ENCODE peak calls at places on chromosome 17, in seven cellular contexts. S, A, E, Q, D, F and P are unnamed samples.

GRCh38 chr17:45693792-45694191 is 90.3 kb upstream of the CRHR1 start:
- DNase-seq in F (no peak), E (no peak), S (no peak), A (no peak), D (no peak), Q (no peak), P (no peak)

GRCh38 chr17:5042152-5043022 is 7.2 kb upstream of the SLC52A1 start:
- DNase-seq in D (no peak), S (peak; percentile 59), E (no peak), F (no peak), A (no peak), Q (no peak), P (no peak)

GRCh38 chr17:49469831-49470568 is 25.1 kb upstream of the NGFR start:
- DNase-seq in F (no peak), D (peak; percentile 80), A (peak; percentile 13), Q (peak; percentile 85), E (no peak), S (peak; percentile 20), P (no peak)

GRCh38 chr17:19508327-19508867 is 25.3 kb upstream of the SLC47A1 start:
- DNase-seq in E (no peak), Q (peak; percentile 53), S (peak; percentile 42), D (peak; percentile 64), A (peak; percentile 48), F (no peak), P (peak; percentile 68)

GRCh38 chr17:7109461-7110322 is 4.9 kb downstream of the ASGR2 start:
- DNase-seq in S (no peak), D (no peak), A (no peak), Q (no peak), E (no peak), F (no peak), P (no peak)

GRCh38 chr17:6642592-6642991 is 1.7 kb downstream of the TXNDC17 start:
- DNase-seq in A (no peak), Q (no peak), D (no peak), S (no peak), E (no peak), F (no peak), P (no peak)

GRCh38 chr17:58338907-58339774 is 10.5 kb upstream of the TSPOAP1 start:
- DNase-seq in Q (peak; percentile 26), D (peak; percentile 73), S (peak; percentile 67), A (no peak), E (no peak), F (peak; percentile 75), P (peak; percentile 86)

GRCh38 chr17:5592382-5592781 is 8.1 kb upstream of the NLRP1 start:
- DNase-seq in A (no peak), F (no peak), S (no peak), E (no peak), D (no peak), Q (peak; percentile 69), P (peak; percentile 62)

GRCh38 chr17:12133183-12133582 is 112.5 kb downstream of the MAP2K4 start:
- DNase-seq in A (no peak), D (no peak), F (no peak), E (no peak), S (no peak), Q (no peak), P (no peak)

GRCh38 chr17:2949469-2950044 is 113.8 kb downstream of the OR1D5 start:
- DNase-seq in Q (no peak), E (no peak), D (no peak), S (peak; percentile 77), F (no peak), A (no peak), P (no peak)

GRCh38 chr17:73990290-73990689 is 213.2 kb upstream of the RPL38 start:
- DNase-seq in S (no peak), F (no peak), D (no peak), A (no peak), E (no peak), Q (no peak), P (no peak)

GRCh38 chr17:70319516-70319915 is 150.2 kb downstream of the KCNJ2 start:
- DNase-seq in D (no peak), S (no peak), Q (no peak), E (no peak), A (no peak), F (no peak), P (no peak)

GRCh38 chr17:5837055-5837491 is 233.1 kb upstream of the WSCD1 start:
- DNase-seq in F (no peak), A (no peak), Q (no peak), E (no peak), D (no peak), S (no peak), P (no peak)

GRCh38 chr17:30244853-30245385 is 9.4 kb upstream of the SLC6A4 start:
- DNase-seq in D (peak; percentile 23), S (no peak), E (no peak), Q (no peak), F (no peak), A (no peak), P (no peak)

GRCh38 chr17:50920041-50920410 is 53.9 kb upstream of the TOB1 start:
- DNase-seq in S (no peak), Q (no peak), D (no peak), A (no peak), F (no peak), E (no peak), P (no peak)
- H3K27ac ChIP-seq in S (peak overlapping the region; percentile 88), Q (no peak overlapping the region), D (no peak overlapping the region), A (peak overlapping the region; percentile 92), F (peak overlapping the region; percentile 76), E (peak overlapping the region; percentile 82), P (no peak overlapping the region)

GRCh38 chr17:40310882-40311391 is 2.0 kb downstream of the RARA start:
- DNase-seq in E (no peak), D (no peak), F (no peak), A (peak; percentile 4), S (no peak), Q (peak; percentile 62), P (no peak)

GRCh38 chr17:40312131-40312731 is 3.3 kb downstream of the RARA start:
- DNase-seq in E (no peak), S (no peak), F (no peak), D (no peak), A (no peak), Q (no peak), P (no peak)

GRCh38 chr17:40311575-40311974 is 2.6 kb downstream of the RARA start:
- DNase-seq in A (peak; percentile 52), F (peak; percentile 79), E (no peak), Q (no peak), S (peak; percentile 65), D (no peak), P (no peak)

GRCh38 chr17:40309031-40309937 is at the start of gene RARA:
- DNase-seq in Q (peak; percentile 83), F (no peak), E (no peak), S (peak; percentile 79), A (peak; percentile 84), D (peak; percentile 86), P (peak; percentile 58)

GRCh38 chr17:40309938-40310510 is 1.0 kb downstream of the RARA start:
- DNase-seq in Q (no peak), D (no peak), E (no peak), A (no peak), S (peak; percentile 53), F (no peak), P (no peak)
- H3K4me1 ChIP-seq in Q (peaks cover 61% of the 10 kb centered on the region), D (peaks cover 23% of the 10 kb centered on the region), E (peaks cover 77% of the 10 kb centered on the region), A (peaks cover 61% of the 10 kb centered on the region), S (peaks cover 25% of the 10 kb centered on the region), F (peaks cover 88% of the 10 kb centered on the region), P (peaks cover 33% of the 10 kb centered on the region)

GRCh38 chr17:80284631-80285030 is 24.0 kb downstream of the RNF213 start:
- DNase-seq in Q (peak; percentile 63), D (no peak), S (no peak), E (no peak), F (peak; percentile 26), A (no peak), P (no peak)
- TF ChIP-seq CTCF in Q (peak; percentile 46), D (peak; percentile 67), S (no peak), E (no peak), F (no peak), A (no peak), P (peak; percentile 41)

GRCh38 chr17:65185686-65186382 is 48.7 kb downstream of the RGS9 start:
- DNase-seq in Q (no peak), F (no peak), S (no peak), E (no peak), D (peak; percentile 50), A (no peak), P (no peak)

GRCh38 chr17:65183736-65184135 is 46.6 kb downstream of the RGS9 start:
- DNase-seq in Q (peak; percentile 76), D (peak; percentile 72), S (no peak), F (no peak), A (no peak), E (no peak), P (no peak)

GRCh38 chr17:65182233-65182632 is 45.1 kb downstream of the RGS9 start:
- DNase-seq in Q (no peak), D (no peak), E (no peak), A (no peak), F (no peak), S (no peak), P (peak; percentile 65)

GRCh38 chr17:65185060-65185459 is 47.9 kb downstream of the RGS9 start:
- DNase-seq in A (no peak), Q (no peak), D (no peak), F (no peak), E (no peak), S (no peak), P (no peak)

GRCh38 chr17:65184235-65184959 is 47.2 kb downstream of the RGS9 start:
- DNase-seq in E (no peak), S (no peak), A (no peak), Q (no peak), D (no peak), F (no peak), P (no peak)
- H3K27ac ChIP-seq in E (no peak overlapping the region), S (no peak overlapping the region), A (no peak overlapping the region), Q (no peak overlapping the region), D (peak overlapping the region; percentile 73), F (no peak overlapping the region), P (no peak overlapping the region)

GRCh38 chr17:82285141-82285540 is 11.6 kb upstream of the CSNK1D start:
- DNase-seq in F (no peak), E (no peak), D (no peak), Q (no peak), A (no peak), S (no peak), P (no peak)

GRCh38 chr17:82282239-82283207 is 9.0 kb upstream of the CSNK1D start:
- DNase-seq in A (no peak), F (no peak), D (no peak), E (no peak), Q (no peak), S (no peak), P (no peak)

GRCh38 chr17:82281502-82282238 is 8.2 kb upstream of the CSNK1D start:
- DNase-seq in S (no peak), Q (no peak), A (peak; percentile 92), F (no peak), E (no peak), D (no peak), P (no peak)

GRCh38 chr17:82281076-82281475 is 7.6 kb upstream of the CSNK1D start:
- DNase-seq in E (no peak), Q (no peak), A (no peak), D (no peak), S (no peak), F (no peak), P (no peak)

GRCh38 chr17:82283208-82283749 is 9.8 kb upstream of the CSNK1D start:
- DNase-seq in Q (no peak), A (no peak), F (peak; percentile 57), D (no peak), E (no peak), S (no peak), P (no peak)
- H3K4me1 ChIP-seq in Q (peaks cover 5% of the 10 kb centered on the region), A (peaks cover 59% of the 10 kb centered on the region), F (peaks cover 38% of the 10 kb centered on the region), D (no peaks in the 10 kb centered on the region), E (peaks cover 7% of the 10 kb centered on the region), S (peaks cover 7% of the 10 kb centered on the region), P (peaks cover 6% of the 10 kb centered on the region)